ENCODE peak calls at places on chromosomes 13 and 19, in six cellular contexts. N, T, R, W, A and M are unnamed samples.

GRCh38 chr19:16070366-16070990 is 5.8 kb upstream of the TPM4 start:
- DNase-seq in T (peak; percentile 98), R (peak; percentile 67), A (peak; percentile 96), N (peak; percentile 63), W (no peak), M (peak; percentile 95)

GRCh38 chr19:1259206-1259872 is 9.8 kb upstream of the CIRBP start:
- DNase-seq in W (peak; percentile 52), R (peak; percentile 56), N (peak; percentile 73), A (peak; percentile 86), T (peak; percentile 94), M (peak; percentile 80)

GRCh38 chr13:85982102-85982501 is 182.9 kb upstream of the SLITRK6 start:
- DNase-seq in R (no peak), A (no peak), N (no peak), W (no peak), T (no peak), M (no peak)

GRCh38 chr13:80132741-80133601 is 208.0 kb downstream of the SPRY2 start:
- DNase-seq in W (peak; percentile 55), A (peak; percentile 87), N (peak; percentile 74), R (no peak), T (peak; percentile 83), M (no peak)

GRCh38 chr13:96967248-96967745 is 27.0 kb downstream of the OXGR1 start:
- DNase-seq in R (no peak), N (no peak), T (no peak), A (no peak), W (peak; percentile 67), M (no peak)

GRCh38 chr19:17184381-17184841 is 30.7 kb upstream of the USE1 start:
- DNase-seq in T (peak; percentile 75), A (no peak), R (peak; percentile 13), N (no peak), W (no peak), M (peak; percentile 74)

GRCh38 chr13:101065314-101065713 is 351.0 kb downstream of the NALCN start:
- DNase-seq in A (no peak), T (no peak), W (peak; percentile 9), N (no peak), R (no peak), M (no peak)

GRCh38 chr13:91123456-91124127 is 223.9 kb upstream of the MIR17HG start:
- DNase-seq in W (no peak), R (no peak), N (no peak), A (no peak), T (no peak), M (no peak)

GRCh38 chr19:55005684-55006488 is 32.2 kb downstream of the GP6 start:
- DNase-seq in W (no peak), R (peak; percentile 4), A (peak; percentile 32), N (peak; percentile 16), T (peak; percentile 55), M (peak; percentile 42)

GRCh38 chr19:18589380-18590272 is 1.0 kb downstream of the REX1BD start:
- DNase-seq in N (peak; percentile 70), T (peak; percentile 83), R (peak; percentile 53), W (peak; percentile 79), A (peak; percentile 72), M (peak; percentile 65)

GRCh38 chr13:94303644-94304174 is 175.8 kb downstream of the DCT start:
- DNase-seq in W (no peak), T (no peak), A (no peak), R (no peak), N (no peak), M (no peak)

GRCh38 chr19:5903502-5904301 is at the start of gene NDUFA11:
- DNase-seq in R (peak; percentile 94), T (peak; percentile 99), N (peak; percentile 99), W (peak; percentile 98), A (peak; percentile 100), M (peak; percentile 98)

GRCh38 chr13:51704399-51705306 is 99.3 kb downstream of the DHRS12 start:
- DNase-seq in W (no peak), R (no peak), T (no peak), N (no peak), A (no peak), M (no peak)

GRCh38 chr13:50129065-50129922 is 114.0 kb downstream of the KCNRG start:
- DNase-seq in N (no peak), A (no peak), W (no peak), R (no peak), T (no peak), M (no peak)

GRCh38 chr13:72120632-72121031 is 253.6 kb upstream of the DACH1 start:
- DNase-seq in T (no peak), W (no peak), A (no peak), R (no peak), N (no peak), M (no peak)

GRCh38 chr13:51259359-51259645 is 37.1 kb downstream of the FAM124A start:
- DNase-seq in W (no peak), R (no peak), A (no peak), T (no peak), N (no peak), M (no peak)

GRCh38 chr19:50519006-50519575 is 5.4 kb upstream of the ASPDH start:
- DNase-seq in R (no peak), W (no peak), N (no peak), A (no peak), T (no peak), M (no peak)

GRCh38 chr13:76153239-76153638 is 517.1 kb downstream of the LMO7 start:
- DNase-seq in W (no peak), R (no peak), N (no peak), T (no peak), A (no peak), M (no peak)

GRCh38 chr13:37143901-37144300 is 38.4 kb upstream of the CSNK1A1L start:
- DNase-seq in R (no peak), A (no peak), W (peak; percentile 20), N (no peak), T (no peak), M (no peak)

GRCh38 chr19:56566904-56567273 is 379 bp upstream of the ZNF470 start:
- DNase-seq in W (peak; percentile 59), A (peak; percentile 67), R (peak; percentile 1), T (peak; percentile 62), N (peak; percentile 24), M (no peak)

GRCh38 chr13:90447735-90448103 is 899.8 kb upstream of the MIR17HG start:
- DNase-seq in A (no peak), T (no peak), N (no peak), R (no peak), W (peak; percentile 24), M (no peak)

GRCh38 chr19:46785054-46785979 is 3.1 kb downstream of the SLC1A5 start:
- DNase-seq in T (no peak), N (no peak), R (no peak), W (no peak), A (no peak), M (no peak)

GRCh38 chr19:38401148-38401547 is 1.7 kb upstream of the FAM98C start:
- DNase-seq in R (no peak), A (no peak), N (no peak), T (no peak), W (peak; percentile 8), M (no peak)

GRCh38 chr19:33252418-33252962 is 26.8 kb upstream of the SLC7A10 start:
- DNase-seq in A (no peak), T (no peak), W (no peak), R (no peak), N (no peak), M (no peak)

GRCh38 chr13:41054212-41054877 is 7.0 kb upstream of the WBP4 start:
- DNase-seq in R (no peak), A (peak; percentile 75), T (peak; percentile 69), W (peak; percentile 73), N (no peak), M (no peak)

GRCh38 chr13:107299717-107300116 is 731.8 kb upstream of the ARGLU1 start:
- DNase-seq in A (no peak), R (no peak), T (no peak), W (no peak), N (no peak), M (no peak)
- H3K4me1 ChIP-seq in A (no peaks in the 10 kb centered on the region), R (no peaks in the 10 kb centered on the region), T (no peaks in the 10 kb centered on the region), W (peaks cover 11% of the 10 kb centered on the region), N (no peaks in the 10 kb centered on the region), M (no peaks in the 10 kb centered on the region)

DNA sequence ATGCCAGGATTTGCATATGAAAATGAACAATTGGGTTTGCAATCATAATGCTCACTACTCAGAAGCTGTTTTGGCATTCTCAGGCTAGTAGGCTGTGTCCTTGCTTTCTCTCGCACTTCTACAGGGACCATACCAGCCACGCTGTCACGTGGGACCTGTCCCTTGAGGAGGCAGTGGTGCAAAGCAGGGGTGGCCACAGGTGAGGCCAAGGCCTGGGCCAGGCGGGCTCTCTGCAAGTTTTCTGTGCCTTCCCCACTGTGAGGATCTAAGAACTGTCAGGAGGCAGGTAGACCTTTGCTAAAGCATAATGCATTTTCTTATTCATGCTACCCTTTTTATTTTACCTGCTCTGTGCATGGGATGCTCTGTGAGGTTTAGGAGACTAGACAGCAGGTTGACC is 89.4 kb upstream of the IRS2 start:
- DNase-seq in T (no peak), A (no peak), W (no peak), N (no peak), R (no peak), M (no peak)
- H3K4me1 ChIP-seq in T (no peaks in the 10 kb centered on the region), A (no peaks in the 10 kb centered on the region), W (peaks cover 41% of the 10 kb centered on the region), N (peaks cover 22% of the 10 kb centered on the region), R (no peaks in the 10 kb centered on the region), M (no peaks in the 10 kb centered on the region)

GRCh38 chr13:27972619-27972877 is 3.4 kb upstream of the CDX2 start:
- DNase-seq in A (no peak), R (no peak), W (no peak), N (no peak), T (peak; percentile 65), M (no peak)
- H3K4me1 ChIP-seq in A (no peaks in the 10 kb centered on the region), R (peaks cover 6% of the 10 kb centered on the region), W (no peaks in the 10 kb centered on the region), N (peaks cover 23% of the 10 kb centered on the region), T (peaks cover 10% of the 10 kb centered on the region), M (no peaks in the 10 kb centered on the region)

DNA sequence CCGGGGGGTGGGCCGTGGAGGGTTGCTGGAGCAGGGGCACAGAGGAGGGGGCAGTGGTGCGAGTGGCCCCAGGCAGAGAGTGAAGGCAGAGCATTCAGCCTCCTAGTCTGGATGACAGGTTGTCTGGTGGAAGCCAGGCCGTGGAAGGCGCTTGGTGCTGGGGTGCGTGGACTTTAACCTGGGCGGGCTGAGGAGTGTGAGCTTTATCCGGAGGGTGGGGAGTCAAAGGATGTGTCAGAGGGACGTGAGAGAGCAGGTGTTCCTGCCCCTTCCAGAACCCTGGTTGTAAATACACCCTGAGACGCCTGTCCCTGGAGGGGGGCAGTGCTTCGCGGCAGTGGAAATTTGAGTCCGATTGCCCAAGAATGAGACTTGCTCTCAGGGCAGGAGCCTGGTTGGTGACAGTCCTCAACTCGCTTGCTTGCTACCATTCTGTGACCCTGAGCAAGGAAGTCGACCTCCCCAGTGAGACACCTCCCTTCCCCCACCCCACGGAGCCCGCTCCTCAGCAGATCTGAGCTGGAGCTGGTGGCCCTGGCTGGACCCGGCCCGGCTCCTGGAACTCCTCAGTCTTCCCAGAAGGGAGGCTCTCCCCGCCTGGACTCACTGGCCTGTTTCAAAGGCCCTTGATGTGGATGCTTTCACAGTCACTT is 2.3 kb downstream of the SPPL2B start:
- DNase-seq in T (peak; percentile 93), R (no peak), W (no peak), A (peak; percentile 96), N (peak; percentile 77), M (no peak)
- H3K4me1 ChIP-seq in T (peaks cover 35% of the 10 kb centered on the region), R (peaks cover 64% of the 10 kb centered on the region), W (peaks cover 28% of the 10 kb centered on the region), A (peaks cover 24% of the 10 kb centered on the region), N (peaks cover 67% of the 10 kb centered on the region), M (peaks cover 48% of the 10 kb centered on the region)

GRCh38 chr19:42465827-42466280 is 23.1 kb upstream of the CXCL17 start:
- DNase-seq in N (no peak), A (no peak), T (peak; percentile 72), R (no peak), W (no peak), M (no peak)
- H3K4me1 ChIP-seq in N (no peaks in the 10 kb centered on the region), A (peaks cover 9% of the 10 kb centered on the region), T (no peaks in the 10 kb centered on the region), R (no peaks in the 10 kb centered on the region), W (peaks cover 32% of the 10 kb centered on the region), M (no peaks in the 10 kb centered on the region)